ENCODE peak calls at places on chromosomes 3 and 15, in five cellular contexts. J, F, R, S and H are unnamed samples.

GRCh38 chr3:142027713-142028112 is 121.6 kb downstream of the TFDP2 start:
- DNase-seq in J (no peak), F (no peak), R (peak), S (no peak), H (no peak)

GRCh38 chr15:85473455-85473854 is 93.1 kb downstream of the AKAP13 start:
- DNase-seq in J (no peak), F (no peak), R (peak), S (no peak), H (no peak)

GRCh38 chr3:189862385-189863023 is 231.3 kb downstream of the TP63 start:
- DNase-seq in J (no peak), F (no peak), R (peak), S (no peak), H (no peak)

GRCh38 chr3:163916596-163917560 is 1161.4 kb downstream of the SI start:
- DNase-seq in J (no peak), F (no peak), R (no peak), S (no peak), H (no peak)

GRCh38 chr15:48627260-48627969 is 18.1 kb downstream of the FBN1 start:
- DNase-seq in J (no peak), F (no peak), R (peak), S (no peak), H (no peak)

GRCh38 chr3:94064243-94064642 is 1.4 kb downstream of the NSUN3 start:
- DNase-seq in J (no peak), F (no peak), R (no peak), S (no peak), H (no peak)

GRCh38 chr15:62920569-62921502 is 121.7 kb upstream of the TPM1 start:
- DNase-seq in J (no peak), F (peak), R (peak), S (peak), H (no peak)

GRCh38 chr3:39190281-39191025 is 1.9 kb downstream of the XIRP1 start:
- DNase-seq in J (no peak), F (peak), R (no peak), S (no peak), H (no peak)

GRCh38 chr15:83483612-83484011 is 36.5 kb downstream of the SH3GL3 start:
- DNase-seq in J (no peak), F (no peak), R (no peak), S (no peak), H (no peak)

GRCh38 chr3:14760185-14760584 is 58.6 kb upstream of the FGD5 start:
- DNase-seq in J (no peak), F (no peak), R (no peak), S (no peak), H (no peak)

GRCh38 chr15:86034904-86035303 is 44.8 kb upstream of the AGBL1 start:
- DNase-seq in J (no peak), F (no peak), R (no peak), S (no peak), H (no peak)

GRCh38 chr3:6018456-6018855 is 830.9 kb downstream of the EDEM1 start:
- DNase-seq in J (no peak), F (no peak), R (no peak), S (no peak), H (no peak)

GRCh38 chr15:26235148-26235769 is 372.1 kb upstream of the ATP10A start:
- DNase-seq in J (no peak), F (no peak), R (no peak), S (no peak), H (no peak)

GRCh38 chr3:131033480-131034080 is 6.9 kb downstream of the NEK11 start:
- DNase-seq in J (no peak), F (no peak), R (peak), S (no peak), H (no peak)

GRCh38 chr3:47096955-47097354 is 67.0 kb downstream of the SETD2 start:
- DNase-seq in J (no peak), F (no peak), R (peak), S (no peak), H (no peak)

GRCh38 chr3:143245692-143246091 is 126.1 kb downstream of the CHST2 start:
- DNase-seq in J (no peak), F (no peak), R (no peak), S (no peak), H (no peak)

GRCh38 chr3:165439765-165440164 is 243.6 kb upstream of the SLITRK3 start:
- DNase-seq in J (no peak), F (no peak), R (no peak), S (no peak), H (no peak)

GRCh38 chr3:194140520-194141414 is 4.8 kb downstream of the HES1 start:
- DNase-seq in J (peak), F (peak), R (peak), S (peak), H (peak)

GRCh38 chr3:184377882-184378445 is at the start of gene THPO:
- DNase-seq in J (no peak), F (peak), R (no peak), S (peak), H (no peak)

GRCh38 chr15:57727031-57727430 is 20.5 kb downstream of the POLR2M start:
- DNase-seq in J (no peak), F (no peak), R (no peak), S (no peak), H (no peak)

GRCh38 chr3:128279594-128279880 is 126.3 kb downstream of the EEFSEC start:
- DNase-seq in J (no peak), F (no peak), R (no peak), S (no peak), H (no peak)

GRCh38 chr3:37639922-37640321 is 221.8 kb upstream of the CTDSPL start:
- DNase-seq in J (no peak), F (no peak), R (no peak), S (no peak), H (no peak)

GRCh38 chr15:34725565-34725964 is 29.2 kb downstream of the GJD2 start:
- DNase-seq in J (no peak), F (peak), R (no peak), S (no peak), H (no peak)

GRCh38 chr15:66760968-66761722 is 59.1 kb downstream of the SMAD6 start:
- DNase-seq in J (no peak), F (no peak), R (peak), S (no peak), H (no peak)

GRCh38 chr15:40340038-40340739 is 550 bp downstream of the CCDC9B start:
- DNase-seq in J (no peak), F (peak), R (peak), S (peak), H (peak)

GRCh38 chr3:150775001-150775599 is 12.1 kb upstream of the SIAH2 start:
- DNase-seq in J (no peak), F (no peak), R (no peak), S (no peak), H (no peak)

GRCh38 chr15:25775317-25775912 is 87.7 kb downstream of the ATP10A start:
- DNase-seq in J (no peak), F (peak), R (peak), S (peak), H (peak)

GRCh38 chr15:63498815-63499549 is 5.4 kb upstream of the USP3 start:
- DNase-seq in J (no peak), F (no peak), R (no peak), S (no peak), H (no peak)

GRCh38 chr3:4849136-4849535 is 130.1 kb upstream of the BHLHE40 start:
- DNase-seq in J (no peak), F (no peak), R (no peak), S (no peak), H (no peak)

GRCh38 chr3:58271901-58272501 is 34.0 kb upstream of the RPP14 start:
- DNase-seq in J (no peak), F (no peak), R (peak), S (no peak), H (no peak)

GRCh38 chr15:41871175-41871905 is 22.5 kb downstream of the SPTBN5 start:
- DNase-seq in J (no peak), F (no peak), R (no peak), S (no peak), H (no peak)

GRCh38 chr15:99925661-99926461 is 192.6 kb upstream of the LYSMD4 start:
- DNase-seq in J (peak), F (peak), R (peak), S (peak), H (no peak)

GRCh38 chr3:32335365-32336122 is 56.1 kb upstream of the CMTM7 start:
- DNase-seq in J (peak), F (no peak), R (no peak), S (no peak), H (no peak)

GRCh38 chr3:22122567-22122966 is 371.6 kb upstream of the ZNF385D start:
- DNase-seq in J (no peak), F (no peak), R (no peak), S (no peak), H (no peak)

GRCh38 chr3:126106336-126107202 is 22.6 kb upstream of the SLC41A3 start:
- DNase-seq in J (no peak), F (no peak), R (no peak), S (no peak), H (no peak)

GRCh38 chr15:80107774-80108173 is 45.0 kb upstream of the FAH start:
- DNase-seq in J (no peak), F (no peak), R (peak), S (no peak), H (no peak)

GRCh38 chr3:115325539-115325938 is 178.5 kb upstream of the ZBTB20 start:
- DNase-seq in J (no peak), F (no peak), R (peak), S (no peak), H (peak)

DNA sequence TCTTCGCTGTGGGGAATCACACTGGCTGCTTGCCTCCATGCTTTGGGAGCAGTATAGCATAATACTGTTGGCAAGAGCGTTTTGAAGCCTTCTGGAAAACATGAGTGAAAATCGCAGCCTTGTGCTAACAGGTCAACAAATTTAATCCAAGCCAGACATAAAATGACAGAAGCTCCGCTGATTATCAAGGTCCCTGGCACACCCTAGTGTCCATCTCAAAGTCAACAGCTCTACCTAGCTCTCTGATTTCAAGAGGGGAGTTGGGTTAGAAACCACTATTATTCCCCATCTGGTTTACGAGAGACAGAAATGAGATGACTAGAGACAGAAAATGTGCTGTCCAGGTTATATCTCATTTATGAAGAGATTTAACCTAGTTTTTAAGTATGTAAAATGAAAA is 73.6 kb upstream of the MDFIC2 start:
- DNase-seq in J (no peak), F (no peak), R (no peak), S (no peak), H (no peak)
- TF ChIP-seq CTCF in J (no peak), F (no peak), R (no peak), S (no peak), H (no peak)

GRCh38 chr3:51282931-51283330 is 102.2 kb upstream of the MANF start:
- DNase-seq in J (no peak), F (no peak), R (no peak), S (no peak), H (no peak)

GRCh38 chr3:51276046-51276445 is 109.0 kb upstream of the MANF start:
- DNase-seq in J (no peak), F (no peak), R (no peak), S (no peak), H (no peak)

GRCh38 chr3:51283421-51283820 is 101.7 kb upstream of the MANF start:
- DNase-seq in J (no peak), F (no peak), R (no peak), S (no peak), H (no peak)

GRCh38 chr3:51280171-51280570 is 104.9 kb upstream of the MANF start:
- DNase-seq in J (no peak), F (no peak), R (no peak), S (no peak), H (no peak)

DNA sequence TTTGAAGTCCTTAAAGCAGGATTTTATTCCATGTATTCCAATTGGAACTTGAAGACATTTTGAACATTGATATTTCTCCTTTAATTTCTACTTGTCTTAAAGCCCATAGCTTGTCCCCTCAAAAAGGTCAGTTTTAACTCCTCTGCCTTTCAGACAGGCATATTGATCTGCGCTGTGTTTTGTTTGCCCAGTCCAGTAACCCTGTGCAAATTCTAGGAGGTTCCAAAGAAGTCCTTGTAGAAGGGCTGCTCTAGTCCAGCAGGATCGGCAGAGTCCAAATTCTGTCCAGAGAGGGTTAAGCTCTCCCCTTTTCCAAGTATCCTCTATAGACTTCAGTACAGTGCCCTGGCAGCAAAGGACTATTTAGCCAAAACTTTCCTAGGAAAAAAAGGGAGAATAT is 105.6 kb upstream of the MANF start:
- DNase-seq in J (no peak), F (no peak), R (no peak), S (no peak), H (no peak)
- TF ChIP-seq CTCF in J (no peak), F (no peak), R (no peak), S (no peak), H (no peak)

DNA sequence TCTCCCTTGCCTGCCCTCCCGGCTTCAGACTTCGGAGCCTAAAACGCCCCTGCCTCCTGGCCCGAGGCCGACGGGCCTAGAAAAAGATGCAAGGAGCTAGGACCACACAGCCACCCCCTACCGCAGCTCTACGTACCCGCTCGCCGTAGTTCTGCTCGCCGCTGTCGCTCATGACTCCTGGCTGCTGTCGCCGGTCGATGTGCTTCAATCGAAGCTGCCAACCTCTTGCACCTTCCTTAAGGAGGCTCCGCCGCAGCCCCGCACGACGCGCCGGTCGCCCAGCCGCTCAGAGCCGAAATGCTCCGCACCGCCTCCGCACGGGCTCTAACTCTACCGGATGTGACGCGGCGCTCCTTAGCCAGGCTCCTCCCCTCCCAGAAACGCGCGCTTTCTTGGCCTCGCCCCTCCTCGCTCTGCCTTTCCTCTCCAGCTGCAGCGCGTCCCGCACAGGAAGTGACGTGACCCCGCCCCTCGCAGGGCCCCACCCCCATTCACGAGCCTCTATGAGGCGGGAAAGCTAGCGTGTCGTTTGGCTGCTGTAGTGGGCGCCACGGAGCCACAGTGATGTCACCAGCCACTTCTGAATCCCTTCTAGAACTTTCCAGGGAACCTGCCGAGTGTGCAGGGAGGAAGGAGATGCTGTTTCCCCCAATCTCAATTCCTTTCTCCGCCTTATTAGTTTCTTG is at the start of gene TRA2B:
- DNase-seq in J (peak), F (peak), R (peak), S (peak), H (peak)
- TF ChIP-seq CTCF in J (no peak), F (no peak), R (peak), S (no peak), H (no peak)

GRCh38 chr3:157088133-157088488 is 71.8 kb downstream of the CCNL1 start:
- DNase-seq in J (no peak), F (no peak), R (peak), S (no peak), H (no peak)

GRCh38 chr3:157089455-157090221 is 70.3 kb downstream of the CCNL1 start:
- DNase-seq in J (peak), F (no peak), R (no peak), S (peak), H (no peak)

GRCh38 chr3:157086775-157087174 is 73.2 kb downstream of the CCNL1 start:
- DNase-seq in J (no peak), F (no peak), R (no peak), S (no peak), H (no peak)

GRCh38 chr3:157087398-157088132 is 72.4 kb downstream of the CCNL1 start:
- DNase-seq in J (no peak), F (no peak), R (peak), S (no peak), H (no peak)

DNA sequence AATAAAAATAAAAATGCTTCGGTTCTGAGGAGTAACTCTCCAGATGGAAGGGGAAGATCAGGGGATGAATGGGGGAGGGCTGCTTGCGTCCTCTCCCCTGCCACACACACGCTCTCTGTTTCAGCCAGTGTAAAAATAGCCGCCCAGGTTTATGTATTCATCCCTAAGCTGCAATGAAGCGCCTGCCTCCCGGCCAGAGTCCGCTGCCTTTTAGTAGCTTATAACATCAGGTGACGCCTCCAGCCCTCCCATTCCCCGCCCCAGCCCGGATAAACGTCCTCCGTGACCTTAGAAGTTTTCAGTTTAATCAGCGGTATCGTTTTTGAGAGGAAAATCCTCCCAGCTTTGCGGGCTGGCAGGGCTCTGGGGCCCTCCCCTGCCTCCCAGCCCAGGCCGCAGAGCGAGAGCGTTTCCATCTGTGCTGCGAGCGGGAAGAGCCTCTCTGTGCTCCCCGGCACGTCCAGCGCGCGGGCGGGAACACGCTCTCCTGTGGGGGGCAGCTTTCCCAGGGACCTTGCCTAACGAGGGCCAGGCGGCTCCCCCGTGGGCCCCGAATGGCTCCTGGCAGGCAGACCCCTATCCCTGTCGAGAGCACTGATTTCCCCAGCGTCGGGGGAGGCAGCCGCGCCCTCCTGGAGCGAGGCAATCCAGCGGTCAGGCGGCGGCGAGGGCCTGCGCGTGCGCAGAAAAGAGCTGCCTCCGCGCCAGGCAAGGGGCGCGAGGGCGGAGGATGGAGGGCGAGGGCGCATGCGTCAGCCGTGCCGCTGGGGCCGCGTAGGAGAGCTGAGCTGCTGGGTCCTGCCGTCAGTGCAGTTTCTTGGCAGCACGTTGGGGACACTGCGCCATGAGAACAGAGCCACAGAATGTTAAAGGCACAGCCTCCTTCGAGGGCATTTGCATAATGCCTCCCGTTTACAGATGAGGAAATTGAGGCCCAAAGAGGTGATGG is 71.2 kb downstream of the CCNL1 start:
- DNase-seq in J (peak), F (peak), R (peak), S (peak), H (peak)
- TF ChIP-seq CTCF in J (peak), F (no peak), R (peak), S (peak), H (no peak)

DNA sequence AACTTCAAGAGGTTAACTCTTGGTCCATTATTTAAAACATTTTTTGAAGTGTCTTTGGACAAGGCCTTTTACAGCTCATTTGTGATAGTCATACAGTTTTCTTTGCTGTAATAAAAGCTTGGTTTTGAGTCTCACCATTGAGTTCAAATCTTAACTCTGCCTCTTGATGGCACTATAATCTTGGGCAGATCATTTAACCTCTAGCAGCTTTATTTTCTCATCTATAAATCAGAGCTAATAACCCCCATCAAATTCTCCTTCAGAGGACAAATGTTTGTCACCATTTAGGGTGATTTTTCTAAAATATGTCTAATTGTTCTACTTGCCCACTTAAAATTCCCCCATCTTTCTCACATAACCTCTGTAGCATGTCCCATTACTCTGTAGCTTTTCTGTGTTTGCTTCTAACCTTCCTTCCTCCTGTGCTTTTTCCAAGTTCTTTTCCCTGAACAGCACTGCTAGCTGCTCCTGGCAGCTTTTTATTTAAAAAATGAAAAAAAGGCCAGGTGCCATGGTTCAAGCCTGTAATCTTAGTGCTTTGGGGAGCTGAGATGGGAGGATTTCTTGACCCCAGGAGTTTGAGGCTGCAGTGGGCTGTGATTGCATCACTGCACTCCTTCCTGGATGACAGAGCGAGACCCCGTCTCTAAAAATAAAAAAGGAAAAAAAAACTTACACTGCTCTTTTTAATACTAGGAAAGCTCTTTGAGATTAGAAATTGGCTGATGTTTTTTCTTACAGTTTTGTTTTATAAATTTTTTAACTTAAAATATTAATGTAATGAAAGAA is 28.5 kb downstream of the UBE2E1 start:
- DNase-seq in J (no peak), F (no peak), R (no peak), S (no peak), H (no peak)
- TF ChIP-seq CTCF in J (no peak), F (peak), R (no peak), S (no peak), H (no peak)